ENCODE peak calls at places on chromosomes 6 and 20, in nine cellular contexts. One of them, this sample, is unnamed.

GRCh38 chr6:3654898-3655297 is 96.6 kb downstream of the PXDC1 start:
- DNase-seq in fibroblast of pulmonary artery: no peak
- DNase-seq in astrocyte of the cerebellum: no peak
- DNase-seq in mesothelial cell of epicardium: no peak
- DNase-seq in GM13977: no peak
- DNase-seq in stomach: no peak
- DNase-seq in nephron progenitor cell: no peak
- DNase-seq in neural progenitor cell: no peak
- DNase-seq in tibial artery: no peak
- DNase-seq in this sample: no peak

GRCh38 chr6:53737746-53738145 is 57.1 kb upstream of the LRRC1 start:
- DNase-seq in fibroblast of pulmonary artery: no peak
- DNase-seq in astrocyte of the cerebellum: no peak
- DNase-seq in mesothelial cell of epicardium: no peak
- DNase-seq in GM13977: no peak
- DNase-seq in stomach: no peak
- DNase-seq in nephron progenitor cell: no peak
- DNase-seq in neural progenitor cell: no peak
- DNase-seq in tibial artery: no peak
- DNase-seq in this sample: no peak

GRCh38 chr6:147099974-147100373 is 104.2 kb upstream of the STXBP5 start:
- DNase-seq in fibroblast of pulmonary artery: peak
- DNase-seq in astrocyte of the cerebellum: peak
- DNase-seq in mesothelial cell of epicardium: no peak
- DNase-seq in GM13977: no peak
- DNase-seq in stomach: no peak
- DNase-seq in nephron progenitor cell: no peak
- DNase-seq in neural progenitor cell: no peak
- DNase-seq in tibial artery: no peak
- DNase-seq in this sample: peak

GRCh38 chr6:41356838-41357237 is 21.4 kb downstream of the NCR2 start:
- DNase-seq in fibroblast of pulmonary artery: no peak
- DNase-seq in astrocyte of the cerebellum: no peak
- DNase-seq in mesothelial cell of epicardium: no peak
- DNase-seq in GM13977: no peak
- DNase-seq in stomach: no peak
- DNase-seq in nephron progenitor cell: no peak
- DNase-seq in neural progenitor cell: no peak
- DNase-seq in tibial artery: no peak
- DNase-seq in this sample: no peak

GRCh38 chr20:60053125-60053812 is 95.0 kb downstream of the CDH26 start:
- DNase-seq in fibroblast of pulmonary artery: no peak
- DNase-seq in astrocyte of the cerebellum: no peak
- DNase-seq in mesothelial cell of epicardium: no peak
- DNase-seq in GM13977: no peak
- DNase-seq in stomach: no peak
- DNase-seq in nephron progenitor cell: no peak
- DNase-seq in neural progenitor cell: no peak
- DNase-seq in tibial artery: no peak
- DNase-seq in this sample: no peak

GRCh38 chr6:52457096-52457495 is 37.0 kb downstream of the EFHC1 start:
- DNase-seq in fibroblast of pulmonary artery: no peak
- DNase-seq in astrocyte of the cerebellum: no peak
- DNase-seq in mesothelial cell of epicardium: no peak
- DNase-seq in GM13977: no peak
- DNase-seq in stomach: no peak
- DNase-seq in nephron progenitor cell: no peak
- DNase-seq in neural progenitor cell: peak
- DNase-seq in tibial artery: no peak
- DNase-seq in this sample: no peak

GRCh38 chr6:108944707-108945685 is 96.8 kb downstream of the ARMC2 start:
- DNase-seq in fibroblast of pulmonary artery: peak
- DNase-seq in astrocyte of the cerebellum: peak
- DNase-seq in mesothelial cell of epicardium: no peak
- DNase-seq in GM13977: no peak
- DNase-seq in stomach: no peak
- DNase-seq in nephron progenitor cell: no peak
- DNase-seq in neural progenitor cell: no peak
- DNase-seq in tibial artery: peak
- DNase-seq in this sample: peak

GRCh38 chr6:129592516-129593232 is 117.3 kb downstream of the ARHGAP18 start:
- DNase-seq in fibroblast of pulmonary artery: no peak
- DNase-seq in astrocyte of the cerebellum: no peak
- DNase-seq in mesothelial cell of epicardium: no peak
- DNase-seq in GM13977: no peak
- DNase-seq in stomach: no peak
- DNase-seq in nephron progenitor cell: no peak
- DNase-seq in neural progenitor cell: no peak
- DNase-seq in tibial artery: no peak
- DNase-seq in this sample: peak

GRCh38 chr6:136657629-136658028 is 107.4 kb upstream of the MAP7 start:
- DNase-seq in fibroblast of pulmonary artery: no peak
- DNase-seq in astrocyte of the cerebellum: no peak
- DNase-seq in mesothelial cell of epicardium: no peak
- DNase-seq in GM13977: no peak
- DNase-seq in stomach: no peak
- DNase-seq in nephron progenitor cell: no peak
- DNase-seq in neural progenitor cell: no peak
- DNase-seq in tibial artery: no peak
- DNase-seq in this sample: peak

GRCh38 chr20:50012282-50013263 is 29.8 kb downstream of the SNAI1 start:
- DNase-seq in fibroblast of pulmonary artery: no peak
- DNase-seq in astrocyte of the cerebellum: no peak
- DNase-seq in mesothelial cell of epicardium: no peak
- DNase-seq in GM13977: no peak
- DNase-seq in stomach: no peak
- DNase-seq in nephron progenitor cell: no peak
- DNase-seq in neural progenitor cell: no peak
- DNase-seq in tibial artery: no peak
- DNase-seq in this sample: no peak

GRCh38 chr6:28295326-28295725 is 14.0 kb downstream of the PGBD1 start:
- DNase-seq in fibroblast of pulmonary artery: no peak
- DNase-seq in astrocyte of the cerebellum: no peak
- DNase-seq in mesothelial cell of epicardium: no peak
- DNase-seq in GM13977: no peak
- DNase-seq in stomach: no peak
- DNase-seq in nephron progenitor cell: no peak
- DNase-seq in neural progenitor cell: no peak
- DNase-seq in tibial artery: no peak
- DNase-seq in this sample: no peak

GRCh38 chr6:32190946-32191677 is 1.1 kb upstream of the PBX2 start:
- DNase-seq in fibroblast of pulmonary artery: no peak
- DNase-seq in astrocyte of the cerebellum: no peak
- DNase-seq in mesothelial cell of epicardium: no peak
- DNase-seq in GM13977: no peak
- DNase-seq in stomach: no peak
- DNase-seq in nephron progenitor cell: no peak
- DNase-seq in neural progenitor cell: no peak
- DNase-seq in tibial artery: no peak
- DNase-seq in this sample: no peak

GRCh38 chr20:21209668-21210067 is 83.8 kb downstream of the KIZ start:
- DNase-seq in fibroblast of pulmonary artery: no peak
- DNase-seq in astrocyte of the cerebellum: no peak
- DNase-seq in mesothelial cell of epicardium: no peak
- DNase-seq in GM13977: no peak
- DNase-seq in stomach: no peak
- DNase-seq in nephron progenitor cell: no peak
- DNase-seq in neural progenitor cell: no peak
- DNase-seq in tibial artery: no peak
- DNase-seq in this sample: no peak

GRCh38 chr6:67102743-67103142 is 1395.7 kb upstream of the EYS start:
- DNase-seq in fibroblast of pulmonary artery: no peak
- DNase-seq in astrocyte of the cerebellum: no peak
- DNase-seq in mesothelial cell of epicardium: no peak
- DNase-seq in GM13977: no peak
- DNase-seq in stomach: no peak
- DNase-seq in nephron progenitor cell: no peak
- DNase-seq in neural progenitor cell: no peak
- DNase-seq in tibial artery: no peak
- DNase-seq in this sample: peak

GRCh38 chr6:32087574-32088486 is 21.3 kb downstream of the TNXB start:
- DNase-seq in fibroblast of pulmonary artery: peak
- DNase-seq in astrocyte of the cerebellum: no peak
- DNase-seq in mesothelial cell of epicardium: peak
- DNase-seq in GM13977: peak
- DNase-seq in stomach: peak
- DNase-seq in nephron progenitor cell: peak
- DNase-seq in neural progenitor cell: peak
- DNase-seq in tibial artery: peak
- DNase-seq in this sample: peak

GRCh38 chr6:115016593-115016992 is 673.8 kb upstream of the HS3ST5 start:
- DNase-seq in fibroblast of pulmonary artery: no peak
- DNase-seq in astrocyte of the cerebellum: no peak
- DNase-seq in mesothelial cell of epicardium: no peak
- DNase-seq in GM13977: no peak
- DNase-seq in stomach: no peak
- DNase-seq in nephron progenitor cell: no peak
- DNase-seq in neural progenitor cell: peak
- DNase-seq in tibial artery: no peak
- DNase-seq in this sample: no peak

GRCh38 chr20:35328095-35328685 is 36.0 kb upstream of the FAM83C start:
- DNase-seq in fibroblast of pulmonary artery: no peak
- DNase-seq in astrocyte of the cerebellum: no peak
- DNase-seq in mesothelial cell of epicardium: no peak
- DNase-seq in GM13977: no peak
- DNase-seq in stomach: no peak
- DNase-seq in nephron progenitor cell: no peak
- DNase-seq in neural progenitor cell: no peak
- DNase-seq in tibial artery: no peak
- DNase-seq in this sample: no peak

GRCh38 chr20:35327074-35327976 is 35.1 kb upstream of the FAM83C start:
- DNase-seq in fibroblast of pulmonary artery: no peak
- DNase-seq in astrocyte of the cerebellum: no peak
- DNase-seq in mesothelial cell of epicardium: no peak
- DNase-seq in GM13977: no peak
- DNase-seq in stomach: peak
- DNase-seq in nephron progenitor cell: no peak
- DNase-seq in neural progenitor cell: no peak
- DNase-seq in tibial artery: no peak
- DNase-seq in this sample: peak

GRCh38 chr20:35326732-35327073 is 34.5 kb upstream of the FAM83C start:
- DNase-seq in fibroblast of pulmonary artery: no peak
- DNase-seq in astrocyte of the cerebellum: no peak
- DNase-seq in mesothelial cell of epicardium: no peak
- DNase-seq in GM13977: no peak
- DNase-seq in stomach: no peak
- DNase-seq in nephron progenitor cell: no peak
- DNase-seq in neural progenitor cell: no peak
- DNase-seq in tibial artery: no peak
- DNase-seq in this sample: no peak

GRCh38 chr20:35328689-35329088 is 36.5 kb upstream of the FAM83C start:
- DNase-seq in fibroblast of pulmonary artery: no peak
- DNase-seq in astrocyte of the cerebellum: no peak
- DNase-seq in mesothelial cell of epicardium: no peak
- DNase-seq in GM13977: no peak
- DNase-seq in stomach: no peak
- DNase-seq in nephron progenitor cell: no peak
- DNase-seq in neural progenitor cell: no peak
- DNase-seq in tibial artery: no peak
- DNase-seq in this sample: no peak

DNA sequence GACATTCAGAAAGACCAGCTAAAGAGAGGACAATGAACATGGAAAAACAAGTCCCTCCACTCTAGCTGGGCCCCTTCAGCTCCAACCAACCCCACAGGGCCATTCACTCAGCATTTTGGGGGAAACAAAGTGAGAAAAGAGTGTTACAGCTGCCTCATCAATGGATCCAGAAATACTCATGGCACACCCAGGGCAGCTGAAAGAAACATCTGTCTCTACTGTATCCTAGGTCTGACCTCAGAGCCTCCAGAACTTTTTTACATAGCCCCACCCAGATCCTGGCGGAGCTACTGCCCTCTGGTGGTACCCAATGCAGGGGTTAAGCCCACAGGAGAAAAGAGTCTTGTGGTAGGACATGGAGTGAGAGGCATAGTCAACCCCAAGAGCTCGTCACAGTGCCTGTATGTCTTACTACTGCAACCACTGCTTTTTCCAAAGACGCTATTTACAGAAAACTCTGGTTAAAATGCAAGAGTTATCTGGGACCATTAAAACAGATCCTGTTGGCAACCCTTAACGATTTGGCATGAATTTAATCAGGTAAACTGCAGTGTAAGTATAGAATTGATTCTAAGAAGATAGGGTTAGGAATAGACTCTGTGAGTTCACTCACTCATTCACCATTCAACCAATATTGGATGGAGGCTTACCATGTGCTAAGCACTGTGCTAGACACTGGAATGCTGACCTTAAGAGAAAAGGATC is 37.4 kb upstream of the FAM83C start:
- DNase-seq in fibroblast of pulmonary artery: peak
- DNase-seq in astrocyte of the cerebellum: no peak
- DNase-seq in mesothelial cell of epicardium: no peak
- DNase-seq in GM13977: peak
- DNase-seq in stomach: peak
- DNase-seq in nephron progenitor cell: peak
- DNase-seq in neural progenitor cell: peak
- DNase-seq in tibial artery: no peak
- DNase-seq in this sample: peak
- TF ChIP-seq CTCF in fibroblast of pulmonary artery: peak
- TF ChIP-seq CTCF in astrocyte of the cerebellum: peak
- TF ChIP-seq CTCF in mesothelial cell of epicardium: no peak
- TF ChIP-seq CTCF in GM13977: peak
- TF ChIP-seq CTCF in stomach: no peak
- TF ChIP-seq CTCF in nephron progenitor cell: peak
- TF ChIP-seq CTCF in neural progenitor cell: peak
- TF ChIP-seq CTCF in tibial artery: no peak
- TF ChIP-seq CTCF in this sample: peak

GRCh38 chr20:61253264-61253639 is 1.2 kb downstream of the CDH4 start:
- DNase-seq in fibroblast of pulmonary artery: peak
- DNase-seq in astrocyte of the cerebellum: no peak
- DNase-seq in mesothelial cell of epicardium: no peak
- DNase-seq in GM13977: no peak
- DNase-seq in stomach: no peak
- DNase-seq in nephron progenitor cell: peak
- DNase-seq in neural progenitor cell: peak
- DNase-seq in tibial artery: no peak
- DNase-seq in this sample: peak
- TF ChIP-seq CTCF in fibroblast of pulmonary artery: no peak
- TF ChIP-seq CTCF in astrocyte of the cerebellum: peak
- TF ChIP-seq CTCF in mesothelial cell of epicardium: peak
- TF ChIP-seq CTCF in GM13977: no peak
- TF ChIP-seq CTCF in stomach: no peak
- TF ChIP-seq CTCF in nephron progenitor cell: no peak
- TF ChIP-seq CTCF in neural progenitor cell: peak
- TF ChIP-seq CTCF in tibial artery: no peak
- TF ChIP-seq CTCF in this sample: no peak

GRCh38 chr20:24799971-24800580 is 149.0 kb upstream of the CST7 start:
- DNase-seq in fibroblast of pulmonary artery: no peak
- DNase-seq in astrocyte of the cerebellum: no peak
- DNase-seq in mesothelial cell of epicardium: no peak
- DNase-seq in GM13977: no peak
- DNase-seq in stomach: no peak
- DNase-seq in nephron progenitor cell: no peak
- DNase-seq in neural progenitor cell: no peak
- DNase-seq in tibial artery: no peak
- DNase-seq in this sample: no peak
- TF ChIP-seq CTCF in fibroblast of pulmonary artery: no peak
- TF ChIP-seq CTCF in astrocyte of the cerebellum: no peak
- TF ChIP-seq CTCF in mesothelial cell of epicardium: no peak
- TF ChIP-seq CTCF in GM13977: no peak
- TF ChIP-seq CTCF in stomach: no peak
- TF ChIP-seq CTCF in nephron progenitor cell: no peak
- TF ChIP-seq CTCF in neural progenitor cell: no peak
- TF ChIP-seq CTCF in tibial artery: no peak
- TF ChIP-seq CTCF in this sample: no peak

GRCh38 chr20:15482525-15482924 is 1090.7 kb downstream of the KIF16B start:
- DNase-seq in fibroblast of pulmonary artery: no peak
- DNase-seq in astrocyte of the cerebellum: no peak
- DNase-seq in mesothelial cell of epicardium: no peak
- DNase-seq in GM13977: no peak
- DNase-seq in stomach: no peak
- DNase-seq in nephron progenitor cell: no peak
- DNase-seq in neural progenitor cell: peak
- DNase-seq in tibial artery: no peak
- DNase-seq in this sample: no peak
- TF ChIP-seq CTCF in fibroblast of pulmonary artery: no peak
- TF ChIP-seq CTCF in astrocyte of the cerebellum: no peak
- TF ChIP-seq CTCF in mesothelial cell of epicardium: no peak
- TF ChIP-seq CTCF in GM13977: no peak
- TF ChIP-seq CTCF in stomach: no peak
- TF ChIP-seq CTCF in nephron progenitor cell: no peak
- TF ChIP-seq CTCF in neural progenitor cell: peak
- TF ChIP-seq CTCF in tibial artery: no peak
- TF ChIP-seq CTCF in this sample: no peak

This sample was measured in fibroblast of mammary gland.